ENCODE peak calls at places on chromosomes 12 and 14, in four cellular contexts. P, C, Z and G are unnamed samples.

GRCh38 chr12:106769078-106769477 is 5.4 kb upstream of the RIC8B start:
- DNase-seq in P (peak), Z (no peak), C (no peak), G (peak)

GRCh38 chr14:105059035-105059916 is 6.0 kb downstream of the GPR132 start:
- DNase-seq in P (peak), C (no peak), Z (no peak), G (peak)

GRCh38 chr14:38103542-38104225 is 104.0 kb upstream of the SSTR1 start:
- DNase-seq in P (no peak), Z (no peak), C (no peak), G (no peak)

GRCh38 chr12:49283541-49284429 is 11.2 kb upstream of the PRPH start:
- DNase-seq in Z (no peak), C (peak), P (no peak), G (no peak)

GRCh38 chr14:65177551-65177950 is 75.2 kb upstream of the MAX start:
- DNase-seq in P (peak), C (no peak), Z (no peak), G (no peak)

GRCh38 chr12:52090291-52090690 is 10.8 kb downstream of the SMIM41 start:
- DNase-seq in P (no peak), Z (no peak), C (no peak), G (no peak)

GRCh38 chr14:64504897-64505771 is 564 bp downstream of the ZBTB1 start:
- DNase-seq in C (peak), P (peak), Z (peak), G (peak)

GRCh38 chr14:96268426-96269358 is 12.7 kb downstream of the BDKRB1 start:
- DNase-seq in Z (peak), C (peak), P (peak), G (peak)

GRCh38 chr12:21773263-21773741 is 1.2 kb downstream of the KCNJ8 start:
- DNase-seq in P (peak), C (peak), Z (no peak), G (no peak)

GRCh38 chr14:87615822-87616679 is 376.9 kb downstream of the GALC start:
- DNase-seq in Z (no peak), C (peak), P (peak), G (peak)

GRCh38 chr12:920676-921075 is 28.8 kb downstream of the RAD52 start:
- DNase-seq in C (no peak), P (no peak), Z (no peak), G (no peak)

GRCh38 chr12:102748704-102749103 is 168.3 kb downstream of the PAH start:
- DNase-seq in Z (no peak), C (no peak), P (no peak), G (no peak)

GRCh38 chr12:132560421-132560830 is 50.0 kb downstream of the LRCOL1 start:
- DNase-seq in C (peak), P (no peak), Z (no peak), G (no peak)

GRCh38 chr12:69275471-69275891 is 36.1 kb downstream of the CPSF6 start:
- DNase-seq in P (peak), C (no peak), Z (no peak), G (no peak)

GRCh38 chr14:101121399-101122113 is 218.0 kb upstream of the RTL1 start:
- DNase-seq in Z (no peak), C (no peak), P (no peak), G (no peak)

GRCh38 chr12:27530157-27530922 is 6.3 kb downstream of the PPFIBP1 start:
- DNase-seq in Z (no peak), P (peak), C (no peak), G (no peak)

GRCh38 chr14:104206281-104206904 is 68.0 kb downstream of the KIF26A start:
- DNase-seq in P (no peak), C (peak), Z (no peak), G (no peak)

GRCh38 chr12:69639400-69640016 is 28.8 kb upstream of the LRRC10 start:
- DNase-seq in Z (no peak), P (peak), C (peak), G (peak)

GRCh38 chr14:105187935-105188524 is 6.9 kb upstream of the NUDT14 start:
- DNase-seq in P (no peak), Z (no peak), C (peak), G (no peak)

GRCh38 chr12:80226576-80226975 is 127.2 kb downstream of the OTOGL start:
- DNase-seq in Z (peak), C (no peak), P (peak), G (peak)

GRCh38 chr12:92398565-92399309 is 253.1 kb upstream of the BTG1 start:
- DNase-seq in C (no peak), P (no peak), Z (no peak), G (no peak)

GRCh38 chr14:97878206-97878605 is 1081.0 kb downstream of the VRK1 start:
- DNase-seq in P (peak), C (no peak), Z (no peak), G (no peak)

GRCh38 chr12:43282106-43282505 is 269.9 kb downstream of the ADAMTS20 start:
- DNase-seq in C (no peak), P (peak), Z (no peak), G (peak)

GRCh38 chr12:6461401-6462233 is 8.9 kb downstream of the VAMP1 start:
- DNase-seq in C (no peak), Z (no peak), P (no peak), G (no peak)

GRCh38 chr12:6463211-6463610 is 7.3 kb downstream of the VAMP1 start:
- DNase-seq in C (no peak), P (no peak), Z (no peak), G (no peak)

GRCh38 chr12:6460751-6461371 is 9.0 kb downstream of the TAPBPL start:
- DNase-seq in C (no peak), Z (no peak), P (no peak), G (no peak)

GRCh38 chr12:6463858-6464257 is 6.6 kb downstream of the VAMP1 start:
- DNase-seq in C (no peak), P (no peak), Z (no peak), G (no peak)

DNA sequence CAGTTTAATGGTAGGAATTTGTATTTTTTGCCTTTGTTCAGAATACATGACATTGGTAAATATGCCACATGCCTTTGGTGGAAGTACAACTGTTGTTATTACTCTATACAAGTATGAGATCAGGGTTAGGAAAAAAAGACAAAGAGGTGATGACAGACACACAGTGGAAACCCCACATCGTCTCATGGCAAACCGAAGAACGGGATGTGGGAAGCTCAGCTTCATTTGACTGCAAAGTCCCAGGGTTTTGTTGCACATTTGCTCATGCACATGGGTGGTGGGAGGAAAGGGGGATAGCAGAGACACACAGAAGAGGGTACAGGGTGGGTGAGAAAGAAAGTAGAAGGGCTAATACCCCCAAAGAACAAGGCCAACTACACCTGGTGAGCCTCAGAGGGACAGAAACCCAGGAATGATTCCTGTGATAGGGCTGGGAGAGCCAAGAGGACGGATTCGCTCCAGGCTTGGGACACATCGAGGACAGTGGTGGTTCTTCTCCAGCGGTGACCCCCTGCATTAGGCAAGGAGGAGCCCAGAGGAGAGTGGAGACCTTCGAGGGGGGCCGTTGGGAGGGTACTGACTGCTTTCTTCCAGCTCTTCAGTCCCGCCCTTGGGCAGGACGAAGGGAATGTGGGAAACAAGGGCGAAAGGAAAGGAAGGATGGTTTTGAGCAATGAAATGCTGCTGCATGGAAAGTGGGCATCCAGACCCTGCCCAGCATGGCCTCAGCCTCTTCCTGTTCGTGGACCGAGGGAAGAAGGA is 8.1 kb downstream of the VAMP1 start:
- DNase-seq in Z (no peak), P (no peak), C (no peak), G (no peak)
- H3K4me3 ChIP-seq in Z (no peak), P (no peak), C (no peak), G (no peak)

GRCh38 chr12:16674885-16675284 is 68.9 kb upstream of the LMO3 start:
- DNase-seq in Z (no peak), C (no peak), P (no peak), G (no peak)
- TF ChIP-seq CTCF in Z (no peak), C (no peak), P (no peak), G (no peak)

GRCh38 chr12:9736931-9737705 is 4.2 kb upstream of the CLECL1 start:
- DNase-seq in Z (no peak), P (no peak), C (no peak), G (peak)
- H3K4me3 ChIP-seq in Z (no peak), P (no peak), C (no peak), G (no peak)

GRCh38 chr14:86540636-86541247 is 1010.8 kb downstream of the FLRT2 start:
- DNase-seq in Z (no peak), P (no peak), C (no peak), G (no peak)

GRCh38 chr14:86541969-86542368 is 1012.0 kb downstream of the FLRT2 start:
- DNase-seq in C (peak), Z (no peak), P (no peak), G (peak)

DNA sequence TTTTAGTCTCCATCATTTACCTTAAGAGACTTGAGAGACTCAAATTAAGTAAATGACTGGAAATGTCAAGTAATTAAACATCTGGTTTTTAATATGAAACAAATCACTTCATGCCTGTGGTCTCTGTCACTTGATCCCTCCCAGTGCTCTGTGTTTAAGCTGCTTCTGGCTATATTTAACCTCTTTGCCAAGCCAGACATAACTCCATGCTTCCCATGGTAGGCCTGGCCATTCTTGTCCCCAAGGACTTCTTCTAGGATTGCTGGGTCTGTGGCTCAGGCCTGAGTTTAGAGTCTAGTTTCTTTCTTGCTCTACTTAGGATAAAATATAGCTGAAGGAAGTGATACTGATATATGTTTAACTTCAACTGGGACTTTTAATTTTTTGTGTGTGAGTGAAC is 1013.6 kb downstream of the FLRT2 start:
- DNase-seq in Z (no peak), C (no peak), P (no peak), G (no peak)
- TF ChIP-seq CTCF in Z (no peak), C (no peak), P (no peak), G (no peak)

DNA sequence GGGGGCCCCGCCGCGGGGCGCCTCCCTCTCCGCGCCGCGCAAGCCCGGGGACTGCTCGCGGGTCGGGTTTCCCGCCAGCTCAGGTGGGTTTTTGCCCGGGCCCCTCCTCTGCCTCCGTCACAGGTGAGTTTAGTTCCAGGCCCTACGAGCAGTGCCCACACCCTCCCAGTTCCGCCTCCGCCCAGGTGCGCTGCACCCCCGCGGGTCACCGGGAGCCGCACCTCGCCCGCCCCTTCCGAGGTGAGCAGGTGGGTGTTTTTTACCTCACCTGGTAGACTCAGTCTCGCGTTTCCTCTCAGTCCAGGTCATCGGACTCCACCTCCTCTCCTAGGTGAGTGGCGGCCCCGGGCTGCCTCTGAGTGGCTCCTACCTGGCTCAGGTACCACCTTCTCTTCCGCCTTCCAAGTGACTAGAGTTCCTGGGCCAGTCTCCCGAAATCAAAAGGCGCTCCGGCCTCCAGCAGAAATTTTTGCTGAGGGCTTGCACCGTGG is at the start of gene TMEM30B:
- DNase-seq in Z (no peak), C (no peak), P (no peak), G (no peak)
- H3K4me3 ChIP-seq in Z (peak), C (no peak), P (no peak), G (peak)

GRCh38 chr12:89862511-89863331 is 154.1 kb upstream of the ATP2B1 start:
- DNase-seq in C (no peak), P (no peak), Z (no peak), G (peak)

GRCh38 chr12:89861086-89861485 is 152.4 kb upstream of the ATP2B1 start:
- DNase-seq in C (no peak), Z (no peak), P (peak), G (no peak)

GRCh38 chr12:89858718-89859117 is 150.1 kb upstream of the ATP2B1 start:
- DNase-seq in C (no peak), P (no peak), Z (no peak), G (no peak)

GRCh38 chr12:89857652-89858274 is 149.1 kb upstream of the ATP2B1 start:
- DNase-seq in Z (no peak), P (no peak), C (no peak), G (no peak)

DNA sequence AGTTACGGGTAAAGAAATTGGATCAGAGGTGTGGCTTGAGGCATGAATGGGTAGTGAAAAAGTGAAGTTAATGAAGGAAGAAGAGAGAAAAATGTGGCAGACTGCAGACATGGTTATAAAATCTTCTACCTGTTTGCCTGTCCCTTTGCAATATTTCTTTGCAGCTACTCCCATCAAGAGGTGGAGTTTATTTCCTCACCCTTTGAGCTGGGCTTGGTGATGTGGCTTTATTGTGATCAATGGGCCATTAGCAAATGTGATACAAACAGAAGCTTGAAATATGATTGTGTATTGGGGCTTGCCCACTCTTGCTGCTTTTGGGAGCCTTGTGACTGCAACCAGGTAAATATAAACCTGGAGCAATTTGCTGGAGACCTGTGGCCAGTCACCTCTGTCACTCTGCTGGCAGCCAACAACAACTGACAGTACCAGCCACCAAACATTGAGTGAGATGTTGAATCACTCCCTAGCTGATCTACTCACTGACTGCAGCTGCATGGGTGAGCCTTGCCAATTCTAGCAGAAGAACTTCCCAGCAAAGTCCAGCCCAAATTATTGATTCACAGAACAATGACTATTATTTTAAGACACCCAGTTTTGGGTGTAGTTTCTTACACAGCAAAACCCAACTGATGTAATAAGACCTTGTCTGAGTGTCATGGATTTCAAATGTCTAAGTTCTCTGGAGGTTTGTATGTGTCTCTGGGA is 151.0 kb upstream of the ATP2B1 start:
- DNase-seq in Z (no peak), P (peak), C (no peak), G (no peak)
- TF ChIP-seq CTCF in Z (no peak), P (no peak), C (no peak), G (no peak)

DNA sequence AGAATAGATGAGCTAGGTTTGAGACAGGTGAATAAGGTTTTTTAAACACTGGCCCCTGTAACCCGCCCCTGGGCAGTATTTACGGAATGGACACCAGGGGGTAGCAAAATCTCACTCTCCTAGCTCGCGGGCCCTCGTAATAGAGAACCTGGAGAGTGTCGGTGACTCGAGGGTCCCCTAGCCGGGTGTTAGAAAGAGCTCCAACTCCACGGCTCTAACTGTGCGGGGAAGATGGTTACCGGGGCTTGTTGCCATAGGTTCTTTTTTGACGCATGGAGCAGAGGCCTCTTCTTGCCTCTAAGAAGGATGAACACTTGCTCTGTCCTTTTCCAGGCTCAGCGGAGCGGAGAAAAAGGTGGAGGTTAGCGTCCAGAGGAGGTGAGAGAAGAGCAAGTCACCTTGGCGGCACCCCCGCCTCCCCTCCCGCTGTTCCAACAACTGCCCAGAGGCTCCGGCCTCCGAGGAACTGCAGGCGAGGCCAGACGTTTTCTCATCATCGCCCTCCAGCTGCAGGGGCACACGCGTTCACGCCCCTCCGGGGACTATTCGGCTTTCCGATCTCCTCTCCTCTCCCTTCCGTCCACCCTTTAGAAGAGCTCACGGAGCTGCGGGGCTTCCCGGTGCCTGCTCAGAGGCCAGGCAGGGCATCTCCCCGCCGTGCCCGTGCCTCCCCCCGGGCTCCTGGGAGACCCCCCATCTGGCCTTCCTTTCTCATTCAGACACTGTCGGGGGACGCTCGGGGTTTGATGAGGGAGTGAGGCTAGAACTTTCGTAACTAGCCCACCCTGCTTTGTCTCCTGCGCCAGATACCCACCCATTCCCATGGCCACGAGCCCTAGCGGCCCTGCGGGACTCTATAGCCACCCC is 1.4 kb upstream of the ARHGEF40 start:
- DNase-seq in P (peak), Z (no peak), C (peak), G (peak)
- H3K4me3 ChIP-seq in P (peak), Z (peak), C (peak), G (peak)

GRCh38 chr12:123041042-123041531 is 60.6 kb downstream of the ARL6IP4 start:
- DNase-seq in C (peak), Z (no peak), P (no peak), G (no peak)

GRCh38 chr12:123045678-123046077 is 65.2 kb downstream of the ARL6IP4 start:
- DNase-seq in C (no peak), Z (no peak), P (no peak), G (no peak)

GRCh38 chr12:123041811-123042655 is 61.6 kb downstream of the ARL6IP4 start:
- DNase-seq in C (peak), Z (no peak), P (peak), G (peak)

GRCh38 chr12:123044351-123044750 is 63.9 kb downstream of the ARL6IP4 start:
- DNase-seq in P (no peak), C (no peak), Z (no peak), G (no peak)

DNA sequence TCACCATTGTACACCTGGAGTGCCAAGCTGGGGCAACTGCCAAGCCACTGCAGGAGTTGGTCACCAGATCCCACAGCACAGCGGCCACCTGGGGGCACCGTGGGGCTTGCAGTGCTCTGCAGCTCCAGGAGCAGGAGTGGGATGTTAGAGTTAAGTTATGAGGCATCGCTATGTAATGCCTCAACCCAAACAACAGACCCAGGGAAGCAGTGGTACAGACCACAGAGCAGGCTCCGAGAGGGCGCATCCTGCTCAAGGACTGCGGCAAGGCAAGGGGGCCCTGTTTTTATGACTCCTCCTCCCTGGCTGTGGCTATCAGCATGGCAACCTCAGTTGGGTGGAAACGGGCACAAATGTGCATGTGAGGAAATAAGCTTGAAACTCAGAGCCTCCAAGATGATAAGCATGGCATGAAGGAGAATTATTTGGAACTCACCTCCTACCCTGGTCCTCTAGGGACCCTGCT is 63.1 kb downstream of the ARL6IP4 start:
- DNase-seq in C (peak), Z (peak), P (peak), G (peak)
- TF ChIP-seq CTCF in C (peak), Z (peak), P (peak), G (peak)